ENCODE peak calls at places on chromosome 19, in five cellular contexts. N, D, I, R and W are unnamed samples.

GRCh38 chr19:17686592-17687042 is 1.5 kb downstream of the UNC13A start:
- DNase-seq in N (no peak), D (peak; percentile 59), I (no peak), R (no peak), W (no peak)

GRCh38 chr19:38673030-38673429 is 25.6 kb downstream of the ACTN4 start:
- DNase-seq in N (no peak), D (no peak), I (no peak), R (no peak), W (no peak)

GRCh38 chr19:11069451-11070009 is 19.7 kb upstream of the LDLR start:
- DNase-seq in N (no peak), D (no peak), I (no peak), R (no peak), W (no peak)

GRCh38 chr19:10442698-10443097 is 22.4 kb downstream of the PDE4A start:
- DNase-seq in N (no peak), D (no peak), I (no peak), R (no peak), W (no peak)

GRCh38 chr19:55196803-55197202 is 12.5 kb downstream of the PTPRH start:
- DNase-seq in N (no peak), D (no peak), I (no peak), R (no peak), W (no peak)

GRCh38 chr19:55095260-55096060 is 19.8 kb downstream of the EPS8L1 start:
- DNase-seq in N (no peak), D (no peak), I (no peak), R (no peak), W (no peak)

GRCh38 chr19:4267101-4267900 is 11.8 kb upstream of the SHD start:
- DNase-seq in N (peak; percentile 28), D (no peak), I (no peak), R (peak; percentile 70), W (no peak)

GRCh38 chr19:55370305-55370988 is at the start of gene IL11:
- DNase-seq in N (no peak), D (no peak), I (no peak), R (no peak), W (no peak)

GRCh38 chr19:47507031-47507430 is 7.8 kb downstream of the NAPA start:
- DNase-seq in N (no peak), D (peak; percentile 94), I (peak; percentile 83), R (no peak), W (no peak)